ENCODE peak calls at places on chromosomes 4 and X, in eight cellular contexts. One of them, this sample, is unnamed.

GRCh38 chrX:56762707-56763555 is 33.9 kb downstream of the NBDY start:
- DNase-seq in transverse colon: no peak
- DNase-seq in GM12865: peak; percentile 47
- DNase-seq in fibroblast of pulmonary artery: no peak
- DNase-seq in BJ: no peak
- DNase-seq in hepatocyte: no peak
- DNase-seq in heart left ventricle: no peak
- DNase-seq in adipocyte: no peak
- DNase-seq in this sample: no peak

GRCh38 chr4:2630556-2631273 is 94.3 kb downstream of the FAM193A start:
- DNase-seq in hepatocyte: no peak
- DNase-seq in BJ: no peak
- DNase-seq in heart left ventricle: no peak
- DNase-seq in transverse colon: no peak
- DNase-seq in fibroblast of pulmonary artery: no peak
- DNase-seq in adipocyte: no peak
- DNase-seq in GM12865: peak; percentile 16
- DNase-seq in this sample: no peak

GRCh38 chr4:82201303-82201702 is 172.5 kb downstream of the HNRNPD start:
- DNase-seq in hepatocyte: no peak
- DNase-seq in transverse colon: no peak
- DNase-seq in fibroblast of pulmonary artery: peak; percentile 1
- DNase-seq in adipocyte: no peak
- DNase-seq in heart left ventricle: no peak
- DNase-seq in GM12865: no peak
- DNase-seq in BJ: no peak
- DNase-seq in this sample: peak; percentile 51

GRCh38 chr4:23827971-23828680 is 61.7 kb downstream of the PPARGC1A start:
- DNase-seq in fibroblast of pulmonary artery: no peak
- DNase-seq in BJ: peak; percentile 37
- DNase-seq in heart left ventricle: no peak
- DNase-seq in adipocyte: no peak
- DNase-seq in GM12865: no peak
- DNase-seq in hepatocyte: no peak
- DNase-seq in transverse colon: no peak
- DNase-seq in this sample: no peak

GRCh38 chr4:47662975-47663374 is 174.9 kb downstream of the CORIN start:
- DNase-seq in heart left ventricle: no peak
- DNase-seq in transverse colon: no peak
- DNase-seq in BJ: no peak
- DNase-seq in adipocyte: peak; percentile 33
- DNase-seq in fibroblast of pulmonary artery: no peak
- DNase-seq in GM12865: peak; percentile 22
- DNase-seq in hepatocyte: no peak
- DNase-seq in this sample: no peak

GRCh38 chrX:40167240-40168182 is 69.8 kb upstream of the BCOR start:
- DNase-seq in adipocyte: no peak
- DNase-seq in BJ: no peak
- DNase-seq in hepatocyte: peak; percentile 84
- DNase-seq in transverse colon: peak; percentile 44
- DNase-seq in GM12865: no peak
- DNase-seq in fibroblast of pulmonary artery: no peak
- DNase-seq in heart left ventricle: no peak
- DNase-seq in this sample: peak; percentile 43

GRCh38 chrX:68832101-68832416 is 3.2 kb downstream of the EFNB1 start:
- DNase-seq in transverse colon: peak; percentile 60
- DNase-seq in heart left ventricle: peak; percentile 61
- DNase-seq in hepatocyte: peak; percentile 67
- DNase-seq in GM12865: peak; percentile 64
- DNase-seq in BJ: peak; percentile 26
- DNase-seq in fibroblast of pulmonary artery: peak; percentile 79
- DNase-seq in adipocyte: peak; percentile 84
- DNase-seq in this sample: peak; percentile 57

GRCh38 chr4:136699905-136700304 is 832.4 kb downstream of the PCDH18 start:
- DNase-seq in heart left ventricle: no peak
- DNase-seq in BJ: no peak
- DNase-seq in GM12865: no peak
- DNase-seq in transverse colon: no peak
- DNase-seq in adipocyte: no peak
- DNase-seq in fibroblast of pulmonary artery: no peak
- DNase-seq in hepatocyte: no peak
- DNase-seq in this sample: no peak

GRCh38 chrX:131306602-131307001 is 17.5 kb upstream of the IGSF1 start:
- DNase-seq in fibroblast of pulmonary artery: no peak
- DNase-seq in adipocyte: no peak
- DNase-seq in heart left ventricle: no peak
- DNase-seq in BJ: no peak
- DNase-seq in transverse colon: no peak
- DNase-seq in GM12865: no peak
- DNase-seq in hepatocyte: no peak
- DNase-seq in this sample: no peak

GRCh38 chr4:24794111-24794860 is 1.1 kb upstream of the SOD3 start:
- DNase-seq in fibroblast of pulmonary artery: peak; percentile 66
- DNase-seq in adipocyte: no peak
- DNase-seq in GM12865: no peak
- DNase-seq in heart left ventricle: peak; percentile 44
- DNase-seq in BJ: peak; percentile 53
- DNase-seq in transverse colon: peak; percentile 17
- DNase-seq in hepatocyte: no peak
- DNase-seq in this sample: no peak

GRCh38 chr4:109729155-109729562 is 711 bp downstream of the PLA2G12A start:
- DNase-seq in GM12865: peak; percentile 11
- DNase-seq in transverse colon: no peak
- DNase-seq in adipocyte: peak; percentile 29
- DNase-seq in heart left ventricle: no peak
- DNase-seq in BJ: no peak
- DNase-seq in hepatocyte: peak; percentile 31
- DNase-seq in fibroblast of pulmonary artery: peak; percentile 16
- DNase-seq in this sample: no peak

GRCh38 chrX:120617996-120618630 is 11.7 kb downstream of the C1GALT1C1 start:
- DNase-seq in transverse colon: no peak
- DNase-seq in GM12865: peak; percentile 16
- DNase-seq in hepatocyte: no peak
- DNase-seq in heart left ventricle: no peak
- DNase-seq in BJ: no peak
- DNase-seq in adipocyte: peak; percentile 55
- DNase-seq in fibroblast of pulmonary artery: no peak
- DNase-seq in this sample: no peak

GRCh38 chr4:77104405-77105292 is 28.9 kb upstream of the CCNI start:
- DNase-seq in BJ: no peak
- DNase-seq in heart left ventricle: peak; percentile 76
- DNase-seq in hepatocyte: peak; percentile 67
- DNase-seq in transverse colon: peak; percentile 73
- DNase-seq in GM12865: peak; percentile 36
- DNase-seq in adipocyte: peak; percentile 47
- DNase-seq in fibroblast of pulmonary artery: peak; percentile 48
- DNase-seq in this sample: peak; percentile 76

GRCh38 chr4:20698382-20698781 is 1.9 kb upstream of the PACRGL start:
- DNase-seq in hepatocyte: no peak
- DNase-seq in adipocyte: peak; percentile 36
- DNase-seq in heart left ventricle: no peak
- DNase-seq in GM12865: no peak
- DNase-seq in fibroblast of pulmonary artery: peak; percentile 77
- DNase-seq in BJ: no peak
- DNase-seq in transverse colon: no peak
- DNase-seq in this sample: no peak

GRCh38 chrX:13048265-13048664 is 3.8 kb upstream of the FAM9C start:
- DNase-seq in adipocyte: peak; percentile 36
- DNase-seq in BJ: no peak
- DNase-seq in GM12865: no peak
- DNase-seq in fibroblast of pulmonary artery: no peak
- DNase-seq in transverse colon: no peak
- DNase-seq in hepatocyte: no peak
- DNase-seq in heart left ventricle: no peak
- DNase-seq in this sample: no peak

GRCh38 chr4:102343964-102344519 is 1.2 kb downstream of the SLC39A8 start:
- DNase-seq in fibroblast of pulmonary artery: no peak
- DNase-seq in heart left ventricle: no peak
- DNase-seq in transverse colon: no peak
- DNase-seq in BJ: no peak
- DNase-seq in hepatocyte: peak; percentile 76
- DNase-seq in GM12865: no peak
- DNase-seq in adipocyte: no peak
- DNase-seq in this sample: peak; percentile 86

GRCh38 chrX:129840334-129840733 is 3.4 kb downstream of the ZDHHC9 start:
- DNase-seq in BJ: no peak
- DNase-seq in hepatocyte: no peak
- DNase-seq in transverse colon: no peak
- DNase-seq in heart left ventricle: no peak
- DNase-seq in fibroblast of pulmonary artery: no peak
- DNase-seq in GM12865: no peak
- DNase-seq in adipocyte: no peak
- DNase-seq in this sample: no peak

GRCh38 chr4:48360285-48360965 is 19.1 kb downstream of the SLAIN2 start:
- DNase-seq in transverse colon: no peak
- DNase-seq in heart left ventricle: no peak
- DNase-seq in hepatocyte: no peak
- DNase-seq in GM12865: no peak
- DNase-seq in fibroblast of pulmonary artery: peak; percentile 52
- DNase-seq in adipocyte: peak; percentile 83
- DNase-seq in BJ: peak; percentile 66
- DNase-seq in this sample: no peak

GRCh38 chrX:142663330-142664095 is 362.2 kb upstream of the SPANXN4 start:
- DNase-seq in adipocyte: no peak
- DNase-seq in GM12865: no peak
- DNase-seq in hepatocyte: peak; percentile 43
- DNase-seq in BJ: no peak
- DNase-seq in heart left ventricle: no peak
- DNase-seq in transverse colon: peak; percentile 59
- DNase-seq in fibroblast of pulmonary artery: no peak
- DNase-seq in this sample: no peak

GRCh38 chrX:389021-389441 is 2.3 kb upstream of the PPP2R3B start:
- DNase-seq in fibroblast of pulmonary artery: no peak
- DNase-seq in heart left ventricle: no peak
- DNase-seq in adipocyte: no peak
- DNase-seq in transverse colon: no peak
- DNase-seq in hepatocyte: no peak
- DNase-seq in GM12865: no peak
- DNase-seq in BJ: no peak
- DNase-seq in this sample: peak; percentile 87

GRCh38 chr4:120948382-120948781 is 25.9 kb upstream of the PRDM5 start:
- DNase-seq in BJ: no peak
- DNase-seq in adipocyte: no peak
- DNase-seq in heart left ventricle: no peak
- DNase-seq in GM12865: no peak
- DNase-seq in transverse colon: no peak
- DNase-seq in fibroblast of pulmonary artery: no peak
- DNase-seq in hepatocyte: no peak
- DNase-seq in this sample: no peak

GRCh38 chrX:19811807-19812604 is 75.4 kb downstream of the SH3KBP1 start:
- DNase-seq in transverse colon: no peak
- DNase-seq in fibroblast of pulmonary artery: peak; percentile 62
- DNase-seq in BJ: no peak
- DNase-seq in hepatocyte: no peak
- DNase-seq in heart left ventricle: no peak
- DNase-seq in adipocyte: peak; percentile 41
- DNase-seq in GM12865: peak; percentile 74
- DNase-seq in this sample: no peak

GRCh38 chr4:87052615-87053014 is 117.8 kb downstream of the AFF1 start:
- DNase-seq in GM12865: no peak
- DNase-seq in heart left ventricle: no peak
- DNase-seq in hepatocyte: no peak
- DNase-seq in transverse colon: no peak
- DNase-seq in BJ: no peak
- DNase-seq in adipocyte: no peak
- DNase-seq in fibroblast of pulmonary artery: no peak
- DNase-seq in this sample: no peak

GRCh38 chr4:154143720-154144119 is 347.9 kb downstream of the DCHS2 start:
- DNase-seq in transverse colon: no peak
- DNase-seq in hepatocyte: no peak
- DNase-seq in adipocyte: no peak
- DNase-seq in GM12865: no peak
- DNase-seq in heart left ventricle: no peak
- DNase-seq in fibroblast of pulmonary artery: no peak
- DNase-seq in BJ: no peak
- DNase-seq in this sample: no peak
- H3K4me3 ChIP-seq in transverse colon: no peak overlapping the region
- H3K4me3 ChIP-seq in hepatocyte: no peak overlapping the region
- H3K4me3 ChIP-seq in adipocyte: no peak overlapping the region
- H3K4me3 ChIP-seq in GM12865: no peak overlapping the region
- H3K4me3 ChIP-seq in heart left ventricle: no peak overlapping the region
- H3K4me3 ChIP-seq in fibroblast of pulmonary artery: no peak overlapping the region
- H3K4me3 ChIP-seq in BJ: no peak overlapping the region
- H3K4me3 ChIP-seq in this sample: no peak overlapping the region

DNA sequence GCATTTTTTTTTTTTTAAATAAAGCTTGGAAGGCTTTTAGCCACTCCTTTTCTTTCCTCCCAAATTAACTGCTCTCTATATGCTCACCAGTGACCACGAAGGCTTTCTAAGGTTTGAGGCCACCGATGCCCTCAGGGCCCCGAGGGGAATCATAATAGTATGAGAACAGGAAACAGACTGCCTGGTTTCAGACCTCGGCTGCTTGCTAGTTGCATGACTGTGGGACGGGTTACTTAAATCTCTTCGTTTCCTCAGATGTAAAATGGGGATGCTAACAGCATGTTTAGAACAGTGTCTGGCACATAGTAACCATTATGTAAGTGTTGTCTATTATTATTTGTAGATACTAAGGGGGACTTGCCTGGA is 3.6 kb downstream of the LINC00632 start:
- DNase-seq in adipocyte: no peak
- DNase-seq in fibroblast of pulmonary artery: peak; percentile 4
- DNase-seq in BJ: no peak
- DNase-seq in heart left ventricle: no peak
- DNase-seq in transverse colon: no peak
- DNase-seq in GM12865: peak; percentile 39
- DNase-seq in hepatocyte: no peak
- DNase-seq in this sample: no peak
- H3K4me3 ChIP-seq in adipocyte: peak overlapping the region; percentile 65
- H3K4me3 ChIP-seq in fibroblast of pulmonary artery: peak overlapping the region; percentile 17
- H3K4me3 ChIP-seq in BJ: no peak overlapping the region
- H3K4me3 ChIP-seq in heart left ventricle: no peak overlapping the region
- H3K4me3 ChIP-seq in transverse colon: no peak overlapping the region
- H3K4me3 ChIP-seq in GM12865: no peak overlapping the region
- H3K4me3 ChIP-seq in hepatocyte: no peak overlapping the region
- H3K4me3 ChIP-seq in this sample: no peak overlapping the region

GRCh38 chrX:84956304-84956703 is 47.4 kb upstream of the APOOL start:
- DNase-seq in BJ: no peak
- DNase-seq in adipocyte: peak; percentile 22
- DNase-seq in transverse colon: no peak
- DNase-seq in fibroblast of pulmonary artery: no peak
- DNase-seq in GM12865: no peak
- DNase-seq in hepatocyte: no peak
- DNase-seq in heart left ventricle: no peak
- DNase-seq in this sample: no peak
- H3K4me3 ChIP-seq in BJ: no peak overlapping the region
- H3K4me3 ChIP-seq in adipocyte: no peak overlapping the region
- H3K4me3 ChIP-seq in transverse colon: no peak overlapping the region
- H3K4me3 ChIP-seq in fibroblast of pulmonary artery: no peak overlapping the region
- H3K4me3 ChIP-seq in GM12865: no peak overlapping the region
- H3K4me3 ChIP-seq in hepatocyte: no peak overlapping the region
- H3K4me3 ChIP-seq in heart left ventricle: no peak overlapping the region
- H3K4me3 ChIP-seq in this sample: no peak overlapping the region

GRCh38 chr4:6198768-6199343 is 1.5 kb downstream of the JAKMIP1 start:
- DNase-seq in transverse colon: no peak
- DNase-seq in fibroblast of pulmonary artery: no peak
- DNase-seq in adipocyte: no peak
- DNase-seq in GM12865: peak; percentile 68
- DNase-seq in BJ: no peak
- DNase-seq in hepatocyte: no peak
- DNase-seq in heart left ventricle: no peak
- DNase-seq in this sample: no peak
- H3K4me3 ChIP-seq in transverse colon: peak overlapping the region; percentile 53
- H3K4me3 ChIP-seq in fibroblast of pulmonary artery: no peak overlapping the region
- H3K4me3 ChIP-seq in adipocyte: no peak overlapping the region
- H3K4me3 ChIP-seq in GM12865: peak overlapping the region; percentile 70
- H3K4me3 ChIP-seq in BJ: no peak overlapping the region
- H3K4me3 ChIP-seq in hepatocyte: no peak overlapping the region
- H3K4me3 ChIP-seq in heart left ventricle: no peak overlapping the region
- H3K4me3 ChIP-seq in this sample: no peak overlapping the region